ENCODE peak calls at places on chromosomes 7 and 10, in five cellular contexts. One of them, this sample, is unnamed.

GRCh38 chr7:100825215-100825671 is 2.1 kb downstream of the EPHB4 start:
- DNase-seq in uterus: no peak
- DNase-seq in mammary epithelial cell: peak; percentile 41
- DNase-seq in stomach: no peak
- DNase-seq in ovary: peak; percentile 51
- DNase-seq in this sample: no peak

GRCh38 chr10:133335238-133336122 is 1.2 kb downstream of the CALY start:
- DNase-seq in uterus: no peak
- DNase-seq in mammary epithelial cell: no peak
- DNase-seq in stomach: peak; percentile 48
- DNase-seq in ovary: peak; percentile 81
- DNase-seq in this sample: peak; percentile 84

GRCh38 chr10:103554488-103555320 is 61.2 kb downstream of the NEURL1 start:
- DNase-seq in uterus: peak; percentile 85
- DNase-seq in mammary epithelial cell: peak; percentile 39
- DNase-seq in stomach: peak; percentile 31
- DNase-seq in ovary: peak; percentile 71
- DNase-seq in this sample: no peak

GRCh38 chr10:3754727-3755439 is 30.1 kb downstream of the KLF6 start:
- DNase-seq in uterus: peak; percentile 77
- DNase-seq in mammary epithelial cell: peak; percentile 99
- DNase-seq in stomach: no peak
- DNase-seq in ovary: no peak
- DNase-seq in this sample: no peak

GRCh38 chr10:23099816-23100215 is 4.4 kb downstream of the MSRB2 start:
- DNase-seq in uterus: no peak
- DNase-seq in mammary epithelial cell: peak; percentile 42
- DNase-seq in stomach: no peak
- DNase-seq in ovary: no peak
- DNase-seq in this sample: no peak

GRCh38 chr10:85888004-85888403 is 478.6 kb downstream of the GRID1 start:
- DNase-seq in uterus: no peak
- DNase-seq in mammary epithelial cell: no peak
- DNase-seq in stomach: no peak
- DNase-seq in ovary: no peak
- DNase-seq in this sample: no peak

GRCh38 chr10:47116445-47116844 is 183.6 kb upstream of the GDF10 start:
- DNase-seq in uterus: no peak
- DNase-seq in mammary epithelial cell: no peak
- DNase-seq in stomach: no peak
- DNase-seq in ovary: no peak
- DNase-seq in this sample: no peak

GRCh38 chr10:125683821-125684220 is 858 bp upstream of the TEX36 start:
- DNase-seq in uterus: no peak
- DNase-seq in mammary epithelial cell: no peak
- DNase-seq in stomach: no peak
- DNase-seq in ovary: no peak
- DNase-seq in this sample: no peak

GRCh38 chr7:108525985-108526767 is at the start of gene PNPLA8:
- DNase-seq in uterus: peak; percentile 100
- DNase-seq in mammary epithelial cell: peak; percentile 100
- DNase-seq in stomach: peak; percentile 100
- DNase-seq in ovary: peak; percentile 100
- DNase-seq in this sample: peak; percentile 100
- TF ChIP-seq CTCF in uterus: no peak
- TF ChIP-seq CTCF in mammary epithelial cell: no peak
- TF ChIP-seq CTCF in stomach: no peak
- TF ChIP-seq CTCF in ovary: peak; percentile 28
- TF ChIP-seq CTCF in this sample: no peak

GRCh38 chr10:5871596-5871995 is 18.1 kb downstream of the ANKRD16 start:
- DNase-seq in uterus: no peak
- DNase-seq in mammary epithelial cell: no peak
- DNase-seq in stomach: no peak
- DNase-seq in ovary: no peak
- DNase-seq in this sample: no peak

GRCh38 chr10:5876181-5876768 is 13.4 kb downstream of the ANKRD16 start:
- DNase-seq in uterus: no peak
- DNase-seq in mammary epithelial cell: peak; percentile 31
- DNase-seq in stomach: no peak
- DNase-seq in ovary: no peak
- DNase-seq in this sample: no peak

GRCh38 chr10:5869156-5869555 is 20.5 kb downstream of the ANKRD16 start:
- DNase-seq in uterus: no peak
- DNase-seq in mammary epithelial cell: no peak
- DNase-seq in stomach: no peak
- DNase-seq in ovary: no peak
- DNase-seq in this sample: no peak

GRCh38 chr10:5873515-5873995 is 16.1 kb downstream of the ANKRD16 start:
- DNase-seq in uterus: peak; percentile 65
- DNase-seq in mammary epithelial cell: peak; percentile 57
- DNase-seq in stomach: peak; percentile 63
- DNase-seq in ovary: peak; percentile 69
- DNase-seq in this sample: peak; percentile 51
- H3K27ac ChIP-seq in uterus: no peak overlapping the region
- H3K27ac ChIP-seq in mammary epithelial cell: no peak overlapping the region
- H3K27ac ChIP-seq in stomach: no peak overlapping the region
- H3K27ac ChIP-seq in ovary: no peak overlapping the region
- H3K27ac ChIP-seq in this sample: no peak overlapping the region

GRCh38 chr10:104648421-104648820 is 7.3 kb downstream of the SORCS3 start:
- DNase-seq in uterus: no peak
- DNase-seq in mammary epithelial cell: no peak
- DNase-seq in stomach: no peak
- DNase-seq in ovary: no peak
- DNase-seq in this sample: no peak
- H3K27me3 ChIP-seq in uterus: no peaks in the 10 kb centered on the region
- H3K27me3 ChIP-seq in mammary epithelial cell: peaks cover 3% of the 10 kb centered on the region
- H3K27me3 ChIP-seq in stomach: peaks cover 33% of the 10 kb centered on the region
- H3K27me3 ChIP-seq in ovary: no peaks in the 10 kb centered on the region
- H3K27me3 ChIP-seq in this sample: peaks cover 29% of the 10 kb centered on the region

GRCh38 chr10:20215547-20216152 is 399.4 kb downstream of the PLXDC2 start:
- DNase-seq in uterus: no peak
- DNase-seq in mammary epithelial cell: no peak
- DNase-seq in stomach: no peak
- DNase-seq in ovary: no peak
- DNase-seq in this sample: no peak

GRCh38 chr10:20221353-20221752 is 405.1 kb downstream of the PLXDC2 start:
- DNase-seq in uterus: no peak
- DNase-seq in mammary epithelial cell: no peak
- DNase-seq in stomach: no peak
- DNase-seq in ovary: no peak
- DNase-seq in this sample: no peak
- TF ChIP-seq CTCF in uterus: no peak
- TF ChIP-seq CTCF in mammary epithelial cell: no peak
- TF ChIP-seq CTCF in stomach: no peak
- TF ChIP-seq CTCF in ovary: no peak
- TF ChIP-seq CTCF in this sample: no peak

GRCh38 chr10:113128450-113129105 is 178.5 kb downstream of the TCF7L2 start:
- DNase-seq in uterus: no peak
- DNase-seq in mammary epithelial cell: no peak
- DNase-seq in stomach: no peak
- DNase-seq in ovary: no peak
- DNase-seq in this sample: no peak

GRCh38 chr10:113132651-113133088 is 182.6 kb downstream of the TCF7L2 start:
- DNase-seq in uterus: no peak
- DNase-seq in mammary epithelial cell: no peak
- DNase-seq in stomach: no peak
- DNase-seq in ovary: no peak
- DNase-seq in this sample: no peak

GRCh38 chr10:113133497-113133896 is 183.4 kb downstream of the TCF7L2 start:
- DNase-seq in uterus: no peak
- DNase-seq in mammary epithelial cell: no peak
- DNase-seq in stomach: no peak
- DNase-seq in ovary: no peak
- DNase-seq in this sample: no peak

GRCh38 chr10:113129117-113129516 is 179.1 kb downstream of the TCF7L2 start:
- DNase-seq in uterus: no peak
- DNase-seq in mammary epithelial cell: no peak
- DNase-seq in stomach: no peak
- DNase-seq in ovary: no peak
- DNase-seq in this sample: no peak

DNA sequence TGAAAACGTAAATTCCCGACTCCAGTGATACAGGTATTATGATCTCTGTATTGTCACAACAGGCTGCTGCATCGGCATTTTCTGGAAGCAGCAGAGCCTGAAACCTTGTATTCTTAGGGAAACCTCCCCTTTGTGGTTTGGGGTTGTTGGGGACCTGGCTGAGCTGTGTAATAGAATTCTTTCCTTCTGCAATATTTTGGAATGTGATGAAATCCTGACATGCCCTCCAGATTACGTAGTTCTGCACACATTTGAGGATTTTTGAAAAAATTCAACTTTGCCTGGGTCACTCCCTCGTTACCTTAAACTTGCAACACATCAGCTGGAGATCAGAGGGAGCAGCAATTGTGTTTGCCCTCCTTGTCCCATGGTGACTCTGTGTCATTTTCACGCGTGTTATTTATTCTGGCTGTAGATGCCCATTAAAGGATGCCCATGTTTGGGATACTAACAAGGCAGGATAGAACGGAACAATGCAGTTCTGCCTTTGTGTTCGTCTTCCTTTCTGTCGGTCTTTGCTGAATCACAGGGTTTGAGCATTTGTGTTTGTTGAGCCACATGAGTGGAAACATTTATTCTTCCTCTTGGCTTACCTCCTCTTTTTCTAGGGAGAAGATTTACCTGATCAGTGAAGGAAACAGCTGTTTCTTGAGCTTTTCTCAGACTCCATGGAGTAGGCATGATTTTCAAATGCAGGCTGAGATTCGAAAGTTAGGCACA is 181.7 kb downstream of the TCF7L2 start:
- DNase-seq in uterus: peak; percentile 41
- DNase-seq in mammary epithelial cell: peak; percentile 5
- DNase-seq in stomach: no peak
- DNase-seq in ovary: no peak
- DNase-seq in this sample: no peak
- H3K27ac ChIP-seq in uterus: peak overlapping the region; percentile 54
- H3K27ac ChIP-seq in mammary epithelial cell: no peak overlapping the region
- H3K27ac ChIP-seq in stomach: no peak overlapping the region
- H3K27ac ChIP-seq in ovary: no peak overlapping the region
- H3K27ac ChIP-seq in this sample: no peak overlapping the region

DNA sequence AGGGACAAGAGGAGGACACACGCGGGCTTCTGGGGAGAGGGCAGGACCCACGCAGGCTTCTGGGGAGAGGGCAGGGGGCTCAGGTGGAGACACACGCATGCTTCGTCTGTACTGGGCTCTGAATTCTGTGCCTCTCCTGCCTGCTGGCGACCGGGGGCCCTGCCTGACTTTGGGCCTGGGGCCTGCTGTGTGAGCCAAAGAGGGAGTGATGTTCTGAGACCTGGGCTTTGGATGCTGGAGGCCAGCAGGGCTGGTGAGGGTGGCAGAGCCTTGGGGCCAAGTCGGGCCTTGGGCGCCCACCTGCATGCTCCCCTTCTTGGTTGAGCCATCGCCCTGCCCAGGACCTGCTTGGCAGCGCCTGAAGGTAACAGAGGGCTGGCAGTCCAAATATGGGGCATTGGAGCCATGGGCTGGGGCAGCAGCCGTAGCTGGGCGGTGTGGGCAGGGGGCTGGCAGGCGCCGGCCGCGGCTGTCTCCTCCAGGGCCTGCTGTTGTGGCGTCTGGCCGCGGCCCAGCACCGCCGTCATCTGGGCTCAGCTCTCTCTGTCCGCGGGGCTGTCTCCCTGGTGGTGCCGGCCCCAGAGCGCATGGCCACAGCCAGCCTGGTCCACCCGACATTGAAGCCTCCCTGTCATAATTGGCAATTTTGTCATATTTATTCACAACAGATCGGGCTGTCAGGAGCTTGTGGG is 78.9 kb downstream of the UNCX start:
- DNase-seq in uterus: no peak
- DNase-seq in mammary epithelial cell: no peak
- DNase-seq in stomach: no peak
- DNase-seq in ovary: no peak
- DNase-seq in this sample: no peak
- H3K27me3 ChIP-seq in uterus: no peaks in the 10 kb centered on the region
- H3K27me3 ChIP-seq in mammary epithelial cell: no peaks in the 10 kb centered on the region
- H3K27me3 ChIP-seq in stomach: peaks cover 54% of the 10 kb centered on the region
- H3K27me3 ChIP-seq in ovary: no peaks in the 10 kb centered on the region
- H3K27me3 ChIP-seq in this sample: no peaks in the 10 kb centered on the region

GRCh38 chr10:94626476-94626875 is 57.1 kb upstream of the CYP2C18 start:
- DNase-seq in uterus: no peak
- DNase-seq in mammary epithelial cell: peak; percentile 41
- DNase-seq in stomach: no peak
- DNase-seq in ovary: no peak
- DNase-seq in this sample: no peak

GRCh38 chr10:94631077-94631476 is 52.5 kb upstream of the CYP2C18 start:
- DNase-seq in uterus: no peak
- DNase-seq in mammary epithelial cell: no peak
- DNase-seq in stomach: no peak
- DNase-seq in ovary: no peak
- DNase-seq in this sample: no peak

GRCh38 chr10:94632954-94633353 is 50.6 kb upstream of the CYP2C18 start:
- DNase-seq in uterus: no peak
- DNase-seq in mammary epithelial cell: no peak
- DNase-seq in stomach: no peak
- DNase-seq in ovary: no peak
- DNase-seq in this sample: no peak

GRCh38 chr10:94627511-94627910 is 56.0 kb upstream of the CYP2C18 start:
- DNase-seq in uterus: no peak
- DNase-seq in mammary epithelial cell: no peak
- DNase-seq in stomach: no peak
- DNase-seq in ovary: no peak
- DNase-seq in this sample: no peak

DNA sequence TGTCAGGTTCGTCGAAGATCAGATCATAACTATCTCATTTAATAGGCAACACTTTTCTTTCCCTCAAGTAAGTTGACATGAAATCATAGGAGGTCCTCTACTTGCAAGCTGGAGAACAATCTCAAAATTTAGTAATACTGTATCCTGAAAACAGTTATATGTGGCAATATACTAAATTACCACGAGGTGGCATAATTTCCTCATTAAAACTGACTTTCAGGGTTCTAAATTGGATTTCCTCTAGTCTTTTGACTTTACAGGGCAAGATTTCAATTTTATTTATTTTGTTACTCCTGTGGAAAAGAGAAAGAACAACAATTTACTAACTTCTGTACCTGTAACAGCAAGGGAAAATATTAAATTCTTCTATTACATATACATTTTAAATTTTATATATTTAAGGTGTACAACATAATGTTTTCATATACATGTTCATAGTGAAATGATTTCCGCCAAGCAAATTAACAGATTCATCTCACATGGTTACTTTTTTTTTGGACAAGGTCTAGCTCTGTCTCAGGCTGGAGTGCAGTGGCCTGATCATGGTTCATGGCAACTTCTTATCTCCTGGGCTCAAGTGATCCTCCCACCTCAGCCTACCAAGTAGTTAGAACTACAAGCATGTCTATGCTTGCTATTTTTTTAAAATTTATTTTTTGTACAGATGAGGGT is 53.4 kb upstream of the CYP2C18 start:
- DNase-seq in uterus: no peak
- DNase-seq in mammary epithelial cell: peak; percentile 8
- DNase-seq in stomach: no peak
- DNase-seq in ovary: no peak
- DNase-seq in this sample: no peak
- TF ChIP-seq CTCF in uterus: no peak
- TF ChIP-seq CTCF in mammary epithelial cell: peak; percentile 53
- TF ChIP-seq CTCF in stomach: no peak
- TF ChIP-seq CTCF in ovary: no peak
- TF ChIP-seq CTCF in this sample: peak; percentile 63

This sample was measured in CD4-positive, alpha-beta T cell.